ENCODE peak calls at places on chromosome 6, in four cellular contexts. One of them, this sample, is unnamed.

GRCh38 chr6:15936503-15936902 is 192.4 kb upstream of the MYLIP start:
- DNase-seq in thoracic aorta: no peak
- DNase-seq in fibroblast of the aortic adventitia: no peak
- DNase-seq in hepatocyte: no peak
- DNase-seq in this sample: no peak

GRCh38 chr6:134199848-134200606 is 117.9 kb downstream of the SGK1 start:
- DNase-seq in thoracic aorta: no peak
- DNase-seq in fibroblast of the aortic adventitia: no peak
- DNase-seq in hepatocyte: no peak
- DNase-seq in this sample: no peak

GRCh38 chr6:128963561-128963960 is 80.6 kb downstream of the LAMA2 start:
- DNase-seq in thoracic aorta: no peak
- DNase-seq in fibroblast of the aortic adventitia: no peak
- DNase-seq in hepatocyte: no peak
- DNase-seq in this sample: no peak

GRCh38 chr6:108699290-108700041 is 138.7 kb downstream of the FOXO3 start:
- DNase-seq in thoracic aorta: no peak
- DNase-seq in fibroblast of the aortic adventitia: peak; percentile 16
- DNase-seq in hepatocyte: peak; percentile 50
- DNase-seq in this sample: no peak

GRCh38 chr6:135522975-135523692 is 25.6 kb upstream of the AHI1 start:
- DNase-seq in thoracic aorta: no peak
- DNase-seq in fibroblast of the aortic adventitia: peak; percentile 60
- DNase-seq in hepatocyte: peak; percentile 47
- DNase-seq in this sample: no peak

GRCh38 chr6:90044833-90045337 is 150.6 kb downstream of the GJA10 start:
- DNase-seq in thoracic aorta: no peak
- DNase-seq in fibroblast of the aortic adventitia: peak; percentile 22
- DNase-seq in hepatocyte: no peak
- DNase-seq in this sample: no peak

GRCh38 chr6:92942549-92942948 is 476.8 kb downstream of the EPHA7 start:
- DNase-seq in thoracic aorta: no peak
- DNase-seq in fibroblast of the aortic adventitia: no peak
- DNase-seq in hepatocyte: no peak
- DNase-seq in this sample: no peak

GRCh38 chr6:41887355-41887754 is 7.8 kb downstream of the USP49 start:
- DNase-seq in thoracic aorta: no peak
- DNase-seq in fibroblast of the aortic adventitia: no peak
- DNase-seq in hepatocyte: no peak
- DNase-seq in this sample: no peak

GRCh38 chr6:11412011-11412424 is 125.5 kb upstream of the TMEM170B start:
- DNase-seq in thoracic aorta: no peak
- DNase-seq in fibroblast of the aortic adventitia: peak; percentile 24
- DNase-seq in hepatocyte: no peak
- DNase-seq in this sample: no peak

GRCh38 chr6:20483902-20484497 is 50.3 kb upstream of the CDKAL1 start:
- DNase-seq in thoracic aorta: no peak
- DNase-seq in fibroblast of the aortic adventitia: no peak
- DNase-seq in hepatocyte: no peak
- DNase-seq in this sample: no peak

GRCh38 chr6:11366934-11367637 is 134.6 kb upstream of the NEDD9 start:
- DNase-seq in thoracic aorta: no peak
- DNase-seq in fibroblast of the aortic adventitia: peak; percentile 8
- DNase-seq in hepatocyte: no peak
- DNase-seq in this sample: no peak

GRCh38 chr6:3628143-3628840 is 123.2 kb downstream of the PXDC1 start:
- DNase-seq in thoracic aorta: no peak
- DNase-seq in fibroblast of the aortic adventitia: no peak
- DNase-seq in hepatocyte: no peak
- DNase-seq in this sample: no peak

GRCh38 chr6:50361641-50362331 is 312.1 kb upstream of the DEFB112 start:
- DNase-seq in thoracic aorta: no peak
- DNase-seq in fibroblast of the aortic adventitia: no peak
- DNase-seq in hepatocyte: no peak
- DNase-seq in this sample: no peak

GRCh38 chr6:163691049-163691448 is 276.5 kb downstream of the QKI start:
- DNase-seq in thoracic aorta: no peak
- DNase-seq in fibroblast of the aortic adventitia: no peak
- DNase-seq in hepatocyte: no peak
- DNase-seq in this sample: no peak

GRCh38 chr6:21594427-21595264 is 1.1 kb downstream of the SOX4 start:
- DNase-seq in thoracic aorta: peak; percentile 9
- DNase-seq in fibroblast of the aortic adventitia: peak; percentile 63
- DNase-seq in hepatocyte: peak; percentile 63
- DNase-seq in this sample: peak; percentile 64

GRCh38 chr6:161915456-161915964 is 641.6 kb upstream of the AGPAT4 start:
- DNase-seq in thoracic aorta: no peak
- DNase-seq in fibroblast of the aortic adventitia: no peak
- DNase-seq in hepatocyte: no peak
- DNase-seq in this sample: no peak

GRCh38 chr6:36120979-36121706 is 9.2 kb upstream of the MAPK13 start:
- DNase-seq in thoracic aorta: no peak
- DNase-seq in fibroblast of the aortic adventitia: peak; percentile 40
- DNase-seq in hepatocyte: peak; percentile 70
- DNase-seq in this sample: peak; percentile 38

GRCh38 chr6:28758046-28758817 is 165.6 kb downstream of the TRIM27 start:
- DNase-seq in thoracic aorta: no peak
- DNase-seq in fibroblast of the aortic adventitia: peak; percentile 63
- DNase-seq in hepatocyte: peak; percentile 25
- DNase-seq in this sample: peak; percentile 86

GRCh38 chr6:168968228-168968627 is 285.4 kb downstream of the THBS2 start:
- DNase-seq in thoracic aorta: no peak
- DNase-seq in fibroblast of the aortic adventitia: peak; percentile 82
- DNase-seq in hepatocyte: peak; percentile 29
- DNase-seq in this sample: peak; percentile 79